ENCODE peak calls at places on chromosomes 13 and 19, in nine cellular contexts. Y, F, K, Z, E, P, U, D and L are unnamed samples.

GRCh38 chr19:46639356-46640061 is 3.5 kb upstream of the GNG8 start:
- DNase-seq in Y (peak), D (no peak), K (peak), E (no peak), U (no peak), P (no peak), F (no peak), Z (peak), L (peak)

GRCh38 chr13:111893607-111894443 is 173.1 kb upstream of the SOX1 start:
- DNase-seq in P (peak), Z (no peak), K (no peak), E (no peak), D (peak), Y (no peak), U (no peak), F (no peak), L (no peak)

GRCh38 chr19:45090034-45090433 is 2.9 kb upstream of the PPP1R37 start:
- DNase-seq in F (no peak), Y (no peak), P (no peak), K (no peak), D (peak), Z (no peak), E (no peak), U (no peak), L (no peak)

GRCh38 chr13:90336507-90336906 is 1011.0 kb upstream of the MIR17HG start:
- DNase-seq in Y (no peak), K (no peak), P (no peak), D (no peak), Z (no peak), U (no peak), F (no peak), E (no peak), L (no peak)

GRCh38 chr19:49887037-49887652 is 9.5 kb downstream of the IL4I1 start:
- DNase-seq in Z (no peak), P (no peak), E (no peak), Y (no peak), K (no peak), D (no peak), F (no peak), U (no peak), L (no peak)

GRCh38 chr13:41054919-41055619 is 6.2 kb upstream of the WBP4 start:
- DNase-seq in D (no peak), K (no peak), E (no peak), Z (no peak), P (no peak), Y (no peak), U (no peak), F (no peak), L (no peak)

GRCh38 chr19:2840794-2841790 is at the start of gene ZNF555:
- DNase-seq in P (peak), Y (peak), F (peak), K (peak), Z (peak), U (peak), D (peak), E (peak), L (peak)

GRCh38 chr13:100675660-100676129 is 1.1 kb upstream of the TMTC4 start:
- DNase-seq in K (no peak), U (no peak), Y (no peak), E (no peak), D (no peak), F (no peak), Z (peak), P (no peak), L (no peak)

GRCh38 chr19:17553256-17553655 is 2.2 kb upstream of the COLGALT1 start:
- DNase-seq in K (peak), D (no peak), F (no peak), E (peak), Z (no peak), Y (peak), U (no peak), P (peak), L (peak)

GRCh38 chr19:33248954-33249613 is 23.4 kb upstream of the SLC7A10 start:
- DNase-seq in Z (no peak), E (no peak), Y (no peak), K (no peak), D (no peak), P (no peak), F (no peak), U (no peak), L (no peak)